ENCODE peak calls at places on chromosomes 16 and 17, in six cellular contexts. V is NCI-H1930; W is RCC 7860; A is stimulated activated CD4-positive, alpha-beta T cell treated with anti-CD3 and anti-CD28 coated beads, Interleukin-1b, Interleukin-23, amount 100 ng/mL, for 48 hours; I is nucleus accumbens; E is cardiac fibroblast. O is an unnamed sample.

GRCh38 chr17:42850964-42851363 is at the start of gene AOC3:
- DNase-seq in V (no peak), A (no peak), W (no peak), I (no peak), E (no peak), O (no peak)

GRCh38 chr16:75254359-75254837 is 3.0 kb upstream of the BCAR1 start:
- DNase-seq in A (no peak), V (no peak), E (peak; percentile 63), W (peak; percentile 72), I (no peak), O (no peak)

GRCh38 chr16:14193316-14193871 is 122.3 kb downstream of the MRTFB start:
- DNase-seq in W (no peak), A (peak; percentile 28), I (no peak), E (no peak), V (peak; percentile 60), O (peak; percentile 9)

GRCh38 chr16:89257281-89257731 is 39.8 kb downstream of the ZNF778 start:
- DNase-seq in V (no peak), A (no peak), W (no peak), E (no peak), I (no peak), O (no peak)

GRCh38 chr16:69840975-69841374 is 78.8 kb downstream of the WWP2 start:
- DNase-seq in I (no peak), W (no peak), E (no peak), A (no peak), V (no peak), O (no peak)

GRCh38 chr17:42166196-42166763 is 11.5 kb upstream of the RAB5C start:
- DNase-seq in V (no peak), W (no peak), E (no peak), I (no peak), A (no peak), O (no peak)

GRCh38 chr16:15487336-15488284 is 53.2 kb downstream of the BMERB1 start:
- DNase-seq in W (no peak), A (no peak), E (no peak), V (no peak), I (no peak), O (no peak)

GRCh38 chr17:37280841-37281240 is 94.9 kb upstream of the C17orf78 start:
- DNase-seq in V (no peak), E (no peak), W (no peak), A (no peak), I (no peak), O (no peak)

GRCh38 chr16:87780385-87780989 is 14.7 kb upstream of the KLHDC4 start:
- DNase-seq in A (peak; percentile 62), V (peak; percentile 29), W (peak; percentile 64), I (no peak), E (peak; percentile 57), O (peak; percentile 38)

GRCh38 chr16:89365044-89365467 is 125.3 kb downstream of the ANKRD11 start:
- DNase-seq in I (no peak), W (peak; percentile 78), A (no peak), V (no peak), E (peak; percentile 91), O (no peak)

GRCh38 chr16:84039696-84040095 is 2.9 kb downstream of the SLC38A8 start:
- DNase-seq in A (no peak), E (no peak), I (no peak), V (no peak), W (no peak), O (no peak)